ENCODE peak calls at places on chromosome 19, in ten cellular contexts. F is body of pancreas, C is left lung, H is esophagus squamous epithelium, Y is IMR-90, Q is uterus, I is lung, J is SJCRH30, X is tibial nerve, O is ovary. U is an unnamed sample. For H3K27me3 and H3K36me3, the result is how much of the 10 kb centered on the place peaks cover.

GRCh38 chr19:30029721-30030510 is 87.9 kb downstream of the URI1 start:
- DNase-seq in O (no peak), I (no peak), F (no peak), J (no peak), X (no peak), Y (peak), Q (no peak), H (no peak), C (no peak), U (no peak)

GRCh38 chr19:53977991-53978731 is 13.3 kb upstream of the CACNG6 start:
- DNase-seq in Y (peak), Q (peak), C (peak), I (peak), O (no peak), F (peak), X (no peak), J (no peak), H (no peak), U (peak)

GRCh38 chr19:46107371-46107770 is 17.1 kb downstream of the IGFL3 start:
- DNase-seq in O (no peak), Q (no peak), Y (peak), C (no peak), H (no peak), J (no peak), F (no peak), X (no peak), I (no peak), U (no peak)

GRCh38 chr19:16544468-16545231 is 2.4 kb upstream of the CHERP start:
- DNase-seq in Q (no peak), X (no peak), C (no peak), Y (no peak), O (no peak), H (no peak), J (no peak), F (no peak), I (no peak), U (no peak)

GRCh38 chr19:16588089-16588823 is 16.0 kb upstream of the SLC35E1 start:
- DNase-seq in X (no peak), C (no peak), Y (peak), J (peak), Q (peak), H (no peak), F (peak), O (no peak), I (no peak), U (no peak)

GRCh38 chr19:55488986-55489710 is 912 bp downstream of the SSC5D start:
- DNase-seq in Q (peak), F (no peak), I (no peak), O (peak), H (no peak), J (no peak), C (no peak), X (no peak), Y (no peak), U (no peak)

GRCh38 chr19:56091066-56091490 is 30.0 kb downstream of the ZNF787 start:
- DNase-seq in X (no peak), J (no peak), Y (peak), H (no peak), Q (no peak), C (no peak), O (no peak), I (no peak), F (no peak), U (no peak)

GRCh38 chr19:45147835-45148676 is 12.7 kb downstream of the NKPD1 start:
- DNase-seq in Y (no peak), Q (no peak), O (no peak), F (no peak), X (no peak), J (no peak), I (no peak), C (no peak), H (no peak), U (no peak)

GRCh38 chr19:52662631-52663030 is 24.5 kb upstream of the ZNF83 start:
- DNase-seq in Q (no peak), C (no peak), J (no peak), O (no peak), Y (no peak), F (no peak), I (no peak), X (no peak), H (no peak), U (no peak)

GRCh38 chr19:2353159-2353894 is 6.7 kb upstream of the TMPRSS9 start:
- DNase-seq in C (no peak), O (no peak), I (no peak), X (no peak), Q (peak), F (no peak), J (no peak), H (no peak), Y (no peak), U (no peak)

GRCh38 chr19:29510701-29511265 is 15.0 kb upstream of the VSTM2B start:
- DNase-seq in Q (no peak), I (no peak), F (no peak), X (no peak), O (no peak), Y (no peak), H (no peak), C (no peak), J (no peak), U (no peak)

GRCh38 chr19:14394167-14394566 is 12.9 kb downstream of the ADGRE5 start:
- DNase-seq in I (no peak), X (no peak), J (no peak), H (no peak), Y (no peak), C (no peak), O (no peak), F (no peak), Q (no peak), U (no peak)

GRCh38 chr19:2462635-2463421 is 6.1 kb upstream of the LMNB2 start:
- DNase-seq in J (peak), F (peak), C (peak), X (peak), Y (peak), Q (peak), H (no peak), I (peak), O (peak), U (peak)

GRCh38 chr19:11346104-11346940 is at the start of the genes CCDC159 and TMEM205:
- DNase-seq in Q (peak), J (peak), C (peak), Y (peak), H (peak), I (peak), O (peak), F (peak), X (peak), U (peak)

GRCh38 chr19:33493401-33494275 is 28.0 kb downstream of the PEPD start:
- DNase-seq in J (no peak), O (no peak), H (no peak), Q (no peak), F (no peak), C (peak), X (no peak), I (no peak), Y (no peak), U (no peak)

GRCh38 chr19:14467816-14468215 is 7.3 kb downstream of the PTGER1 start:
- DNase-seq in Y (no peak), J (no peak), C (no peak), Q (no peak), F (no peak), O (no peak), X (no peak), I (no peak), H (no peak), U (no peak)

GRCh38 chr19:53879145-53880037 is 2.6 kb upstream of the PRKCG start:
- DNase-seq in C (peak), I (peak), X (peak), F (peak), H (no peak), O (peak), J (peak), Y (peak), Q (peak), U (no peak)

GRCh38 chr19:28388988-28389387 is 824.0 kb downstream of the UQCRFS1 start:
- DNase-seq in X (no peak), O (no peak), Y (no peak), H (no peak), C (no peak), F (no peak), J (no peak), Q (no peak), I (no peak), U (no peak)

GRCh38 chr19:34838248-34838647 is 65.2 kb upstream of the ZNF599 start:
- DNase-seq in I (no peak), Q (no peak), X (no peak), O (no peak), Y (no peak), C (no peak), F (no peak), H (no peak), J (no peak), U (no peak)

GRCh38 chr19:27794444-27795042 is 1418.4 kb downstream of the UQCRFS1 start:
- DNase-seq in I (no peak), F (peak), O (peak), Y (peak), H (no peak), C (no peak), J (peak), Q (no peak), X (no peak), U (no peak)

GRCh38 chr19:13053238-13053637 is 49.4 kb downstream of the LYL1 start:
- DNase-seq in I (no peak), F (no peak), X (no peak), O (no peak), Y (no peak), C (no peak), H (no peak), J (no peak), Q (no peak), U (no peak)

GRCh38 chr19:41785653-41786052 is 10.7 kb upstream of the CEACAM3 start:
- DNase-seq in J (peak), Y (peak), X (no peak), H (no peak), C (peak), O (no peak), I (peak), F (peak), Q (peak), U (peak)

GRCh38 chr19:44807162-44807561 is 1.7 kb upstream of the BCAM start:
- DNase-seq in F (peak), J (no peak), C (peak), I (peak), X (no peak), Q (no peak), H (no peak), Y (no peak), O (no peak), U (no peak)

GRCh38 chr19:46378268-46378667 is 31.4 kb downstream of the PPP5C start:
- DNase-seq in Q (no peak), O (no peak), C (no peak), J (no peak), X (no peak), Y (peak), I (no peak), F (no peak), H (no peak), U (no peak)

GRCh38 chr19:30920238-30920637 is 429.0 kb downstream of the TSHZ3 start:
- DNase-seq in Y (no peak), F (no peak), J (no peak), C (no peak), X (no peak), O (no peak), Q (no peak), H (no peak), I (no peak), U (no peak)

GRCh38 chr19:13172335-13173128 is 22.3 kb downstream of the IER2 start:
- DNase-seq in I (peak), Y (peak), C (peak), X (peak), O (no peak), Q (peak), H (no peak), F (peak), J (peak), U (no peak)

GRCh38 chr19:44951179-44952159 is 3.7 kb upstream of the CLPTM1 start:
- DNase-seq in Y (peak), O (peak), C (no peak), I (peak), F (peak), J (peak), H (no peak), X (peak), Q (peak), U (peak)

GRCh38 chr19:14061081-14061749 is 661 bp downstream of the PALM3 start:
- DNase-seq in X (no peak), O (no peak), Q (no peak), I (no peak), F (no peak), Y (no peak), H (no peak), C (no peak), J (no peak), U (no peak)

GRCh38 chr19:47839913-47840312 is 18.2 kb downstream of the CRX start:
- DNase-seq in O (no peak), H (no peak), Q (no peak), I (no peak), F (no peak), X (no peak), J (peak), C (no peak), Y (no peak), U (no peak)

GRCh38 chr19:2602391-2603181 is 99.9 kb downstream of the GNG7 start:
- DNase-seq in Q (peak), H (no peak), J (no peak), O (peak), F (peak), Y (peak), I (peak), X (peak), C (no peak), U (no peak)

GRCh38 chr19:1446713-1447564 is 3.0 kb upstream of the APC2 start:
- DNase-seq in H (no peak), I (no peak), Q (no peak), F (no peak), C (no peak), X (no peak), O (no peak), J (no peak), Y (no peak), U (no peak)

GRCh38 chr19:35786299-35787160 is 11.2 kb downstream of the ARHGAP33 start:
- DNase-seq in Q (no peak), H (no peak), F (no peak), O (no peak), I (no peak), X (no peak), J (no peak), C (no peak), Y (no peak), U (no peak)

GRCh38 chr19:30864460-30865215 is 484.6 kb downstream of the TSHZ3 start:
- DNase-seq in H (no peak), I (no peak), C (no peak), J (no peak), F (peak), Y (no peak), X (no peak), Q (no peak), O (no peak), U (no peak)

GRCh38 chr19:13036366-13036976 is 41.2 kb downstream of the NFIX start:
- DNase-seq in H (no peak), O (no peak), F (peak), J (peak), I (peak), Q (no peak), C (peak), Y (peak), X (no peak), U (no peak)

GRCh38 chr19:19004144-19004543 is 29.2 kb downstream of the SUGP2 start:
- DNase-seq in J (no peak), X (no peak), C (no peak), Q (no peak), Y (no peak), I (no peak), H (no peak), F (no peak), O (no peak), U (no peak)

GRCh38 chr19:51501594-51502263 is at the start of gene SIGLEC12:
- DNase-seq in J (no peak), Q (no peak), O (no peak), H (no peak), I (peak), X (no peak), F (peak), Y (no peak), C (peak), U (no peak)

GRCh38 chr19:15923702-15924101 is 10.6 kb downstream of the CYP4F11 start:
- DNase-seq in H (no peak), Q (no peak), Y (no peak), O (no peak), C (no peak), I (no peak), F (no peak), X (no peak), J (no peak), U (no peak)

GRCh38 chr19:43594710-43595604 is 977 bp downstream of the IRGQ start:
- DNase-seq in Y (peak), F (peak), H (no peak), J (no peak), C (peak), X (no peak), O (peak), Q (no peak), I (peak), U (peak)

GRCh38 chr19:3135961-3136683 is at the start of gene GNA15:
- DNase-seq in H (no peak), X (no peak), O (no peak), I (peak), Q (no peak), Y (no peak), C (peak), F (peak), J (no peak), U (no peak)

GRCh38 chr19:32223106-32223505 is 122.3 kb upstream of the ZNF507 start:
- DNase-seq in C (no peak), Y (no peak), I (no peak), O (no peak), X (no peak), J (no peak), Q (no peak), H (no peak), F (no peak), U (no peak)

GRCh38 chr19:32219392-32219791 is 126.0 kb upstream of the ZNF507 start:
- DNase-seq in I (no peak), H (no peak), Q (no peak), C (no peak), X (no peak), F (no peak), J (no peak), O (no peak), Y (no peak), U (no peak)

GRCh38 chr19:32219881-32220552 is 125.4 kb upstream of the ZNF507 start:
- DNase-seq in X (peak), Y (no peak), C (no peak), J (no peak), I (peak), Q (no peak), H (no peak), F (no peak), O (no peak), U (no peak)

GRCh38 chr19:32222594-32222993 is 122.8 kb upstream of the ZNF507 start:
- DNase-seq in F (no peak), Y (no peak), O (no peak), H (no peak), J (no peak), I (peak), Q (no peak), X (no peak), C (no peak), U (no peak)

GRCh38 chr19:32220951-32221350 is 124.5 kb upstream of the ZNF507 start:
- DNase-seq in F (no peak), I (peak), J (no peak), C (no peak), X (no peak), Q (no peak), O (no peak), Y (no peak), H (no peak), U (no peak)
- H3K27me3 ChIP-seq in F (under half), I (under half), J (under half), C (under half), X (under half), Q (under half), O (under half), Y (under half), H (under half), U (under half)

GRCh38 chr19:49440439-49441209 is 703 bp downstream of the SLC17A7 start:
- DNase-seq in H (no peak), X (no peak), F (no peak), J (no peak), Q (no peak), O (no peak), C (no peak), Y (no peak), I (no peak), U (no peak)
- H3K4me3 ChIP-seq in H (peak), X (peak), F (no peak), J (no peak), Q (no peak), O (no peak), C (no peak), Y (no peak), I (no peak), U (peak)

GRCh38 chr19:327291-328024 is 17.1 kb downstream of the MIER2 start:
- DNase-seq in Y (no peak), O (no peak), I (no peak), C (no peak), H (no peak), F (no peak), X (no peak), Q (no peak), J (no peak), U (no peak)

GRCh38 chr19:326851-327250 is 17.7 kb downstream of the MIER2 start:
- DNase-seq in H (no peak), I (no peak), J (no peak), O (no peak), F (no peak), X (no peak), Y (no peak), Q (no peak), C (no peak), U (no peak)

GRCh38 chr19:325937-326565 is 18.5 kb downstream of the MIER2 start:
- DNase-seq in I (no peak), C (no peak), F (no peak), Y (no peak), J (no peak), H (no peak), X (no peak), O (no peak), Q (no peak), U (no peak)

GRCh38 chr19:329876-330275 is 14.7 kb downstream of the MIER2 start:
- DNase-seq in O (no peak), H (no peak), C (no peak), Y (no peak), I (no peak), X (no peak), F (no peak), J (no peak), Q (no peak), U (no peak)

GRCh38 chr19:328025-328505 is 16.5 kb downstream of the MIER2 start:
- DNase-seq in F (no peak), X (no peak), I (no peak), Q (no peak), Y (no peak), C (no peak), H (no peak), J (no peak), O (no peak), U (no peak)
- H3K36me3 ChIP-seq in F (under half), X (under half), I (under half), Q (under half), Y (half or more), C (half or more), H (half or more), J (half or more), O (under half), U (under half)

GRCh38 chr19:17952041-17952976 is 14.6 kb upstream of the KCNN1 start:
- DNase-seq in O (peak), F (no peak), H (no peak), I (no peak), X (no peak), C (no peak), Y (no peak), J (no peak), Q (no peak), U (no peak)

GRCh38 chr19:17951151-17952040 is 15.5 kb upstream of the KCNN1 start:
- DNase-seq in F (no peak), J (no peak), Q (no peak), C (no peak), Y (no peak), X (no peak), O (peak), H (no peak), I (no peak), U (no peak)

GRCh38 chr19:17954401-17954800 is 12.5 kb upstream of the KCNN1 start:
- DNase-seq in J (no peak), Y (no peak), O (no peak), Q (no peak), X (no peak), F (no peak), H (no peak), I (no peak), C (no peak), U (no peak)

GRCh38 chr19:17953869-17954268 is 13.0 kb upstream of the KCNN1 start:
- DNase-seq in O (no peak), F (no peak), I (no peak), Q (no peak), Y (no peak), J (no peak), C (no peak), H (no peak), X (no peak), U (no peak)

DNA sequence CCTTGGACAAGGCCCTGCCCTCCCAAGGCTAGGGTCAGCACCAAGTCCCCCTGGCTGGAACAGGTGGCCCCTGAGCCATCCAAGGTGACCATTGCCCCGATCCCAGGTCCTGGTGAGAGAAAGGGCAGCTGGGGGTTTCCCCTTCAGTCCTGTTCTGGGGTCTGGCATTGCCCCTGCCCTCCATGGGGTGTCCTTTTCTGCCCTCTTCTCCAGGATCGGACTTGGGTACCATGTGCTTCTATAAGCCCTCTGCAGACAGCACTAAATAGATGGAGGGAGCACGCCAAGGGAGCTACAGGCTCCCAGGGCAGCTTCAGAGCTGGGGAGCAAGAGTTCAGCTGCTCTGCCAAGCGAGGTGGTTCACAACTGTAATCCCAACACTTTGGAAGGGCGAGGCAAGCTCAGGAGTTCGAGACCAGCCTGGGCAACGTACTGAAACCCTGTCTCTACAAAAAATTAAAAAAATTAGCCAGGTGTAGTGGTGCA is 13.5 kb upstream of the KCNN1 start:
- DNase-seq in I (no peak), J (no peak), C (no peak), H (no peak), Q (no peak), F (no peak), X (no peak), Y (no peak), O (no peak), U (no peak)
- H3K27me3 ChIP-seq in I (under half), J (half or more), C (half or more), H (under half), Q (under half), F (half or more), X (under half), Y (half or more), O (under half), U (under half)

GRCh38 chr19:49816616-49817015 is 1.5 kb upstream of the MED25 start:
- DNase-seq in Y (no peak), J (no peak), X (no peak), H (no peak), O (peak), C (no peak), Q (no peak), I (no peak), F (no peak), U (no peak)
- H3K4me3 ChIP-seq in Y (no peak), J (no peak), X (no peak), H (peak), O (no peak), C (peak), Q (peak), I (no peak), F (no peak), U (no peak)

GRCh38 chr19:17861542-17862402 is 2.1 kb downstream of the RPL18A start:
- DNase-seq in Y (no peak), H (no peak), C (no peak), I (no peak), O (no peak), F (no peak), X (no peak), J (no peak), Q (no peak), U (no peak)
- H3K36me3 ChIP-seq in Y (under half), H (under half), C (under half), I (under half), O (under half), F (under half), X (under half), J (half or more), Q (under half), U (under half)